ENCODE peak calls at places on chromosomes 16 and 17, in five cellular contexts. R is IMR-90, J is mesenchymal stem cell, Z is H1, A is H9. F is an unnamed sample.

GRCh38 chr16:72530434-72530833 is 358.5 kb upstream of the PMFBP1 start:
- DNase-seq in R (peak), J (peak), Z (no peak), A (no peak), F (no peak)

GRCh38 chr17:13994050-13994449 is 75.3 kb upstream of the COX10 start:
- DNase-seq in R (no peak), J (no peak), Z (no peak), A (no peak), F (no peak)

GRCh38 chr17:1647802-1648581 is 1.7 kb downstream of the RILP start:
- DNase-seq in R (no peak), J (no peak), Z (peak), A (peak), F (no peak)

GRCh38 chr17:81438024-81438664 is 42.9 kb downstream of the BAHCC1 start:
- DNase-seq in R (no peak), J (no peak), Z (no peak), A (no peak), F (no peak)

GRCh38 chr17:13541032-13541480 is 60.7 kb downstream of the HS3ST3A1 start:
- DNase-seq in R (peak), J (peak), Z (no peak), A (no peak), F (no peak)

GRCh38 chr17:45129426-45129939 is 2.8 kb downstream of the PLCD3 start:
- DNase-seq in R (no peak), J (peak), Z (no peak), A (no peak), F (no peak)

GRCh38 chr17:15485045-15485444 is 17.6 kb upstream of the CDRT4 start:
- DNase-seq in R (no peak), J (no peak), Z (no peak), A (no peak), F (no peak)

GRCh38 chr16:76081936-76082335 is 195.3 kb upstream of the CNTNAP4 start:
- DNase-seq in R (no peak), J (no peak), Z (no peak), A (no peak), F (no peak)

DNA sequence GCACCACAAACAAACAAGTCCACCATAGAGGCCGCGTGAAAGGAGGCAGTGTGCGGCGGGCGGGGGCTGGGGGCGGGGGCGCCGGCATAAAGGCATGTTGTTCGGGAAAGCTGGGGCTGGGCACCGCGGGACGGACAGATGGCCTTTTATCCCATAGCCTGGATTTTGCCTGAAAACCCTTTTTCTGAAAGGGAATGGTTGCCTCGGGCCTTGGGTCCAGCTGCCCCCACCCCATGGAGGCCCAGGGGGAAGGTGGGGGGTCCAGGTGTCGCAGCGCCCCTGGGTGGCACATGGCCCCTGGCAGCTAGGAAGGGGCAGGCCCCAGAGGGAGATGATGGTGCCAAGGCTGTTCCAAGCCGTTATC is 25.9 kb downstream of the FA2H start:
- DNase-seq in R (no peak), J (no peak), Z (no peak), A (no peak), F (no peak)
- H3K14ac ChIP-seq in R (no peak), J (no peak), Z (no peak), A (no peak), F (no peak)

GRCh38 chr17:75482098-75482943 is 25.9 kb downstream of the TMEM94 start:
- DNase-seq in R (no peak), J (no peak), Z (no peak), A (no peak), F (no peak)

GRCh38 chr17:75481194-75482059 is 25.0 kb downstream of the TMEM94 start:
- DNase-seq in R (no peak), J (no peak), Z (no peak), A (no peak), F (no peak)

GRCh38 chr17:75478508-75478907 is 22.1 kb downstream of the TMEM94 start:
- DNase-seq in R (peak), J (no peak), Z (no peak), A (peak), F (peak)

GRCh38 chr17:75477493-75477862 is 21.0 kb downstream of the TMEM94 start:
- DNase-seq in R (no peak), J (no peak), Z (no peak), A (no peak), F (no peak)

GRCh38 chr17:75480281-75480680 is 23.8 kb downstream of the TMEM94 start:
- DNase-seq in R (no peak), J (no peak), Z (no peak), A (no peak), F (no peak)
- H3K27ac ChIP-seq in R (no peak), J (no peak), Z (no peak), A (no peak), F (no peak)

DNA sequence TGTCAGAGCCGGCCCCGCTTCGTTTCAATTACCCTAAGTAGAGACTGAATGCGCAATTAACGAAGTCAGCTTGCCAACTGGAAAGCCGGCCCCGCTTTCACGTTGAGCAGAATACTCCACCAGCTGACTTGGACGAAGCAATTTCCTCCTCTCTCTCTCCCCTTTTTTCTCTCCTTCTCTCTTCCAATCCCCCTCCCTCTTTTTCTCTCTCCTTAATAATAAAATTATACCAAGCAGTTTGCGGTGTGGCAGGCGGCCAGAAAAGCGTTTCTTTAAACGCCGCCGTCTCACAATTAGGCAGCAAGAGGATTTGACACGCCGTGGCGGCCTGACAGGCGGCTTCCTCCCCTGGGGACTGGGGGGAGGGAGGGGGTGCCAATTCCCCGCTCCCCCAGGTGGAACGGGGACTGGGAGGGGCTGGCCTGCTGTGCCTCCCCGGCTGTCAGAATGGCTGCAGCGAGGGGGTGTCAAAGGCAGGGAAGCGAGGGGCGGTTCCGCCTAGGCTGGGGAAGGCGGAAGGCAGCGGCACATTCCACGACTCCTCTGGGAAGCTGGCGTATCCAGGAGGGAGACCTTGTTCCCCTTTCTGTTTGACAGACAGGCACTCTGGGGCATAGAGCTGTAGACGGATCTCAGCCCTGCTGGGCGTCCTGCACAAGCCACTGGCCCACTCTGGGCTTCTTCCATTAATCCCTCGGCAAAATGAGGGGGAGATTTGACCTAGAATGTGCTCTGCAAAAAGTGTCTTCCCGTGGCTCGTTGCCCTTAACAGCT is 52.8 kb downstream of the SREBF1 start:
- DNase-seq in R (no peak), J (peak), Z (no peak), A (peak), F (peak)
- H3K14ac ChIP-seq in R (no peak), J (peak), Z (no peak), A (no peak), F (peak)

GRCh38 chr17:40517981-40518380 is 16.6 kb upstream of the TNS4 start:
- DNase-seq in R (no peak), J (no peak), Z (no peak), A (no peak), F (no peak)
- H3K27ac ChIP-seq in R (no peak), J (no peak), Z (no peak), A (no peak), F (no peak)

GRCh38 chr17:37360632-37361031 is 15.2 kb upstream of the C17orf78 start:
- DNase-seq in R (peak), J (peak), Z (no peak), A (no peak), F (no peak)

GRCh38 chr17:37359682-37360188 is 16.1 kb upstream of the C17orf78 start:
- DNase-seq in R (peak), J (no peak), Z (no peak), A (no peak), F (no peak)

GRCh38 chr17:37358830-37359681 is 16.7 kb upstream of the C17orf78 start:
- DNase-seq in R (peak), J (peak), Z (peak), A (peak), F (peak)

GRCh38 chr17:37361543-37361942 is 14.2 kb upstream of the C17orf78 start:
- DNase-seq in R (no peak), J (no peak), Z (no peak), A (no peak), F (no peak)

GRCh38 chr17:37358098-37358829 is 17.5 kb upstream of the C17orf78 start:
- DNase-seq in R (peak), J (peak), Z (peak), A (peak), F (peak)
- H3K14ac ChIP-seq in R (peak), J (peak), Z (no peak), A (peak), F (peak)

GRCh38 chr17:47806026-47806912 is 15.3 kb downstream of the OSBPL7 start:
- DNase-seq in R (no peak), J (no peak), Z (no peak), A (peak), F (no peak)

GRCh38 chr17:47802341-47803022 is 19.1 kb downstream of the OSBPL7 start:
- DNase-seq in R (peak), J (peak), Z (peak), A (peak), F (no peak)

GRCh38 chr17:47803751-47804150 is 17.8 kb downstream of the OSBPL7 start:
- DNase-seq in R (no peak), J (no peak), Z (no peak), A (no peak), F (no peak)

GRCh38 chr17:47803201-47803600 is 18.4 kb downstream of the OSBPL7 start:
- DNase-seq in R (no peak), J (no peak), Z (no peak), A (no peak), F (no peak)

GRCh38 chr17:47804461-47804860 is 17.1 kb downstream of the OSBPL7 start:
- DNase-seq in R (no peak), J (no peak), Z (no peak), A (no peak), F (no peak)
- H3K27ac ChIP-seq in R (no peak), J (no peak), Z (no peak), A (no peak), F (no peak)

GRCh38 chr17:27357236-27357635 is 63.3 kb downstream of the WSB1 start:
- DNase-seq in R (no peak), J (no peak), Z (no peak), A (no peak), F (no peak)
- H3K14ac ChIP-seq in R (no peak), J (no peak), Z (no peak), A (no peak), F (no peak)

F was measured in neuronal stem cell.